ENCODE peak calls at places on chromosomes 16 and 17, in nine cellular contexts. D, R, K, F, X, W, A, H and Z are unnamed samples. For H3K4me1, the result is how much of the 10 kb centered on the place peaks cover.

GRCh38 chr16:177394-177822 is 928 bp downstream of the HBA1 start:
- DNase-seq in D (no peak), R (no peak), K (no peak), F (no peak), X (no peak), W (no peak), A (no peak), H (no peak), Z (peak)

GRCh38 chr16:56029026-56029425 is 153.9 kb upstream of the CES5A start:
- DNase-seq in D (no peak), R (no peak), K (no peak), F (no peak), X (no peak), W (no peak), A (no peak), H (peak), Z (no peak)

GRCh38 chr17:58756246-58757161 is 850 bp downstream of the PPM1E start:
- DNase-seq in D (no peak), R (no peak), K (no peak), F (peak), X (peak), W (no peak), A (no peak), H (peak), Z (no peak)

GRCh38 chr17:78933959-78934568 is 8.9 kb upstream of the TIMP2 start:
- DNase-seq in D (peak), R (peak), K (peak), F (peak), X (peak), W (peak), A (peak), H (peak), Z (peak)

GRCh38 chr16:28607116-28607623 is 2.7 kb downstream of the SULT1A1 start:
- DNase-seq in D (no peak), R (peak), K (no peak), F (no peak), X (no peak), W (no peak), A (no peak), H (no peak), Z (no peak)

GRCh38 chr17:37744961-37745800 is at the start of gene HNF1B:
- DNase-seq in D (peak), R (no peak), K (peak), F (no peak), X (no peak), W (no peak), A (no peak), H (peak), Z (no peak)

GRCh38 chr16:14375132-14375491 is 254.9 kb downstream of the PARN start:
- DNase-seq in D (no peak), R (no peak), K (no peak), F (no peak), X (no peak), W (no peak), A (no peak), H (no peak), Z (no peak)

GRCh38 chr17:75096082-75096625 is 8.4 kb downstream of the SLC16A5 start:
- DNase-seq in D (peak), R (no peak), K (peak), F (no peak), X (no peak), W (peak), A (no peak), H (peak), Z (peak)

GRCh38 chr17:60079401-60079861 is 710 bp upstream of the HEATR6 start:
- DNase-seq in D (no peak), R (no peak), K (no peak), F (no peak), X (peak), W (no peak), A (no peak), H (no peak), Z (no peak)

GRCh38 chr16:88613-89012 is 10.6 kb downstream of the MPG start:
- DNase-seq in D (no peak), R (no peak), K (no peak), F (no peak), X (no peak), W (no peak), A (no peak), H (no peak), Z (no peak)

GRCh38 chr16:88810868-88811599 is 694 bp downstream of the APRT start:
- DNase-seq in D (peak), R (no peak), K (peak), F (peak), X (peak), W (peak), A (peak), H (peak), Z (peak)

GRCh38 chr16:76669288-76669687 is 392.1 kb downstream of the CNTNAP4 start:
- DNase-seq in D (no peak), R (no peak), K (no peak), F (no peak), X (no peak), W (no peak), A (no peak), H (no peak), Z (no peak)

GRCh38 chr17:82371333-82372062 is at the start of gene UTS2R:
- DNase-seq in D (no peak), R (no peak), K (no peak), F (no peak), X (peak), W (no peak), A (no peak), H (no peak), Z (no peak)

GRCh38 chr17:1160591-1161041 is 19.2 kb downstream of the ABR start:
- DNase-seq in D (no peak), R (no peak), K (no peak), F (no peak), X (no peak), W (no peak), A (no peak), H (no peak), Z (no peak)

GRCh38 chr16:21990381-21990944 is 10.5 kb downstream of the PDZD9 start:
- DNase-seq in D (no peak), R (no peak), K (no peak), F (no peak), X (no peak), W (no peak), A (no peak), H (no peak), Z (no peak)

GRCh38 chr17:21165922-21166598 is 39.3 kb downstream of the DHRS7B start:
- DNase-seq in D (peak), R (no peak), K (no peak), F (no peak), X (no peak), W (no peak), A (no peak), H (no peak), Z (peak)

GRCh38 chr17:61867033-61867432 is 3.7 kb upstream of the BRIP1 start:
- DNase-seq in D (no peak), R (no peak), K (no peak), F (no peak), X (no peak), W (no peak), A (no peak), H (no peak), Z (no peak)

GRCh38 chr17:42667088-42667951 is 8.2 kb downstream of the TUBG2 start:
- DNase-seq in D (peak), R (no peak), K (peak), F (peak), X (no peak), W (peak), A (peak), H (no peak), Z (no peak)

GRCh38 chr16:77584205-77584859 is 138.0 kb upstream of the NUDT7 start:
- DNase-seq in D (peak), R (no peak), K (peak), F (peak), X (peak), W (peak), A (peak), H (peak), Z (no peak)

GRCh38 chr16:70476272-70477020 is 22.1 kb downstream of the FCSK start:
- DNase-seq in D (no peak), R (no peak), K (no peak), F (no peak), X (no peak), W (no peak), A (no peak), H (peak), Z (no peak)

GRCh38 chr16:50697881-50698767 is 4.7 kb downstream of the NOD2 start:
- DNase-seq in D (no peak), R (no peak), K (peak), F (peak), X (no peak), W (no peak), A (peak), H (no peak), Z (no peak)

GRCh38 chr16:81592353-81592866 is 147.8 kb downstream of the CMIP start:
- DNase-seq in D (no peak), R (no peak), K (no peak), F (no peak), X (no peak), W (no peak), A (no peak), H (no peak), Z (no peak)

GRCh38 chr17:21419299-21420239 is 43.4 kb downstream of the KCNJ12 start:
- DNase-seq in D (no peak), R (peak), K (no peak), F (no peak), X (no peak), W (no peak), A (no peak), H (peak), Z (peak)

GRCh38 chr17:59901604-59902003 is 8.7 kb downstream of the RPS6KB1 start:
- DNase-seq in D (no peak), R (no peak), K (no peak), F (no peak), X (no peak), W (no peak), A (no peak), H (no peak), Z (no peak)

GRCh38 chr16:19123535-19124178 is 9.9 kb downstream of the ITPRIPL2 start:
- DNase-seq in D (peak), R (no peak), K (peak), F (no peak), X (no peak), W (no peak), A (no peak), H (no peak), Z (no peak)

GRCh38 chr16:22417019-22417418 is 42.6 kb upstream of the CDR2 start:
- DNase-seq in D (no peak), R (no peak), K (no peak), F (no peak), X (no peak), W (no peak), A (no peak), H (no peak), Z (no peak)

GRCh38 chr17:46922487-46922803 is 515 bp upstream of the GOSR2 start:
- DNase-seq in D (no peak), R (no peak), K (no peak), F (no peak), X (no peak), W (no peak), A (no peak), H (no peak), Z (no peak)

GRCh38 chr16:68074850-68075249 is 10.3 kb upstream of the NFATC3 start:
- DNase-seq in D (no peak), R (no peak), K (no peak), F (no peak), X (no peak), W (no peak), A (no peak), H (no peak), Z (no peak)

GRCh38 chr17:68097161-68097805 is 61.7 kb downstream of the KPNA2 start:
- DNase-seq in D (no peak), R (no peak), K (no peak), F (no peak), X (no peak), W (no peak), A (no peak), H (no peak), Z (no peak)

GRCh38 chr17:48586355-48586924 is 3.6 kb downstream of the HOXB3 start:
- DNase-seq in D (no peak), R (no peak), K (no peak), F (no peak), X (no peak), W (no peak), A (no peak), H (no peak), Z (no peak)

GRCh38 chr16:64412578-64413280 is 709.1 kb downstream of the CDH11 start:
- DNase-seq in D (no peak), R (no peak), K (no peak), F (no peak), X (no peak), W (no peak), A (no peak), H (no peak), Z (no peak)

GRCh38 chr16:55133654-55134053 is 190.3 kb upstream of the IRX6 start:
- DNase-seq in D (peak), R (no peak), K (no peak), F (no peak), X (no peak), W (no peak), A (no peak), H (peak), Z (no peak)

GRCh38 chr17:41620583-41621434 is 3.6 kb downstream of the KRT17 start:
- DNase-seq in D (no peak), R (no peak), K (no peak), F (no peak), X (no peak), W (no peak), A (no peak), H (no peak), Z (no peak)

GRCh38 chr17:17557796-17558195 is 33.7 kb downstream of the PEMT start:
- DNase-seq in D (no peak), R (no peak), K (no peak), F (no peak), X (no peak), W (no peak), A (no peak), H (no peak), Z (peak)

GRCh38 chr16:85579883-85580607 is 33.1 kb upstream of the GSE1 start:
- DNase-seq in D (no peak), R (no peak), K (no peak), F (no peak), X (no peak), W (no peak), A (no peak), H (no peak), Z (no peak)
- H3K4me1 ChIP-seq in D (under half), R (half or more), K (under half), F (under half), X (half or more), W (half or more), A (under half), H (under half), Z (under half)

GRCh38 chr16:87388818-87389134 is 3.4 kb upstream of the MAP1LC3B start:
- DNase-seq in D (no peak), R (no peak), K (no peak), F (no peak), X (no peak), W (no peak), A (no peak), H (no peak), Z (no peak)
- H3K4me1 ChIP-seq in D (under half), R (half or more), K (under half), F (under half), X (under half), W (under half), A (under half), H (under half), Z (half or more)

GRCh38 chr16:58501242-58502131 is 1.5 kb downstream of the NDRG4 start:
- DNase-seq in D (peak), R (peak), K (no peak), F (peak), X (peak), W (no peak), A (no peak), H (peak), Z (no peak)
- H3K4me1 ChIP-seq in D (under half), R (under half), K (under half), F (under half), X (under half), W (under half), A (under half), H (under half), Z (under half)

DNA sequence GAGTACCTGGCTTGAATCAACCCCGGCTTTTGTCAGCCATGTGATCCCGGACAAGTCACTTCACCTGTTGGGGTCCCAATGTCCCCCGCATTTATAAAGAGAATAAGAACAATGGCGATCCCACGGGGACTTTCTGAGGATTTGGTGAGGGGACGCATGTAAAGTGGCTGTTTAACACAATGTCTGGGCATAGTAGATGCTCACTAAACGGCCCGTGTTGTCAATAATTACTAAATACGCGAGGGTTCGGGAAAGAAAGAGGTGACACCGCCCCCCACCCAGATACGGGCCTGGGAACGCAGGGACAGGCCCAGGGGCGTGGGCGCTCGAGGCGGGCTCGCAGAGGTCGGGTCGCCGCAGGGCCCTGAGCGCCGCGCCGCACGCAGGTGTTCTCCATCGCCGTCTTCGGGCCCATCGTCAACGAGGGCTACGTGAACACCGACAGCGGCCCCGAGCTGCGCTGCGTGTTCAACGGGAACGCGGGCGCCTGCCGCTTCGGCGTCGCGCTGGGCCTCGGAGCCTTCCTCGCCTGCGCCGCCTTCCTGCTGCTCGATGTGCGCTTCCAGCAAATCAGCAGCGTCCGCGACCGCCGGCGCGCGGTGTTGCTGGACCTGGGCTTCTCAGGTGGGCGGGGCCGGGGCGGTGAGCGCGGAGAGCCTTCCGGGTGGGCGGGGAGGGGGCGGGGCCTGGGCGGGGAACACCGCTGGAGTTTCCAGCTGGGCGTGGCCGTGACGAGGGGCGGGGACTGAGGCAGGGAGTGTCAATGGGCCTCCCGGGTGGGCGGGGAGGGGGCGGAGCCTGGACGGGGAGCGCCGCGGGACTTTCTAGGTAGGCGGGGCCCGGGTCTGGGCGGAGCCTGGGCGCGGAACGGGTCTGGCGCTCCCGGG is 2.1 kb downstream of the SYNGR3 start:
- DNase-seq in D (peak), R (peak), K (peak), F (peak), X (peak), W (peak), A (peak), H (peak), Z (peak)
- H3K4me1 ChIP-seq in D (under half), R (under half), K (under half), F (under half), X (under half), W (under half), A (under half), H (under half), Z (under half)

GRCh38 chr17:50164697-50164988 is 1.2 kb upstream of the SGCA start:
- DNase-seq in D (no peak), R (no peak), K (no peak), F (no peak), X (no peak), W (no peak), A (no peak), H (no peak), Z (no peak)
- H3K4me1 ChIP-seq in D (under half), R (under half), K (under half), F (under half), X (under half), W (half or more), A (under half), H (under half), Z (half or more)

DNA sequence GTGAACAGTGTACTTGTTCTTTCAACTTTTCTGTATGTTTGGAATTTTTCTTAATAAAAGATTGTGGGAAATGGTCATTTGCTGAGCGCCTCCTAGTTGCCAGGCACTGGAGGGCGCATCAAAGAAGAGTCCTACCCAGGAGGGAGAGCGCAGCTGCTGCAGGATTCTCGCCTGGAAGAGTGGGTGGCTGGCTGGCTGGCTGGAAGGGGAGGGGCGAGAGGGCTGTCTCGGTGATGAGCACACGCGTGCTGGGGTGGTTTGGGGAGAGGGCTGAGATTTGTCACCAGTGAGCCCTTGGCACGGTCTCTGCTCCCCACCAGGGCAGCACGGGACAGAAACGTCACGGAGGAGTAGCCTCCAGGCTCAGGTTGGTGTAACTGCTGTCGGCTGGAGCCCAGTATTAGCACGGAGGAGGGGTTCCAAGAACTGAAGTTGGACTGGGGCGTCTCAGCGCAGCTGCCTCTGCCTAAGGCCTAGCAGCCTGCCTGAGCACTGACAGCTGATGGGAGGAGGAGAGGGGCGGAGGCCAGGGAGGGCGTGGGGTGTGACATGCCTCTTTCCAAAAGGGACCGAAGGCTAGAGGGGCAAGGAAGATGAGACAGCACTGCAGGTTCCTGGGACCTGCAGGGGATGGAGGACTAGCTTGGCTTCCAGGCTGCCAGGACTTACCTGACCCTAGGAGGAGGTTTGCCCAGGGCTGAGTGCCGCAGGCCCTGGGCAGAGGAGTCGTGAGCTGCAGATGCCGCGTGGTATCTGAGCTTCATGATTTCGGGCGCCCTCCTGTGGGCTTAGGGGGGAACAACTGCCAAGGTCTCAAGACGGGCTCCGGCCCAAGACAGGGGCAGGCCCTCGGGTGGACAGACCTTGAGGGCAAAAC is 5.7 kb downstream of the LDHD start:
- DNase-seq in D (peak), R (peak), K (peak), F (peak), X (peak), W (peak), A (peak), H (peak), Z (peak)
- H3K4me1 ChIP-seq in D (under half), R (half or more), K (under half), F (under half), X (under half), W (half or more), A (under half), H (under half), Z (half or more)

DNA sequence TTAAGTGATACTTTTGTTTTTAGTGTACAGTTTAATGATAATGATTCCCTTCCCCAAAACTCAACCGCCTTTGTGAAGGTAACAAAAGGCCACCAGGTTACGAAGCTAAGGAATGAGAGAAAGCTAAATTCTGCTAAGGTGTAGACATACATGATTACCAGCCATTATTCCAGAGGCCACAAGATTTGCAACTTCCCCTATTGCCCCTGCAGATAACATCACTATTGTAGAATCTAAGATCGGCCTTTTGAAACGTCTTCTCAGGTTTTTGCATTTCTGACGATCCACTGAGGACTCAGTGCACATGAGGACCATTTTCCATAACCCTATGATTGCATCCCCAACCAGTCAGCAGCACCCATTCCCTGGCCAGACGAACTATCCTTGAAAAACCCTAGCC is 33.9 kb upstream of the SNN start:
- DNase-seq in D (no peak), R (no peak), K (no peak), F (no peak), X (no peak), W (no peak), A (no peak), H (no peak), Z (no peak)
- H3K4me1 ChIP-seq in D (under half), R (under half), K (under half), F (under half), X (under half), W (under half), A (under half), H (under half), Z (under half)